ENCODE peak calls at places on chromosomes 13 and 19, in seven cellular contexts. N is HS-5, B is NCI-H460, Q is germinal center, D is putamen, R is nephron progenitor cell, I is BJ. X is an unnamed sample.

GRCh38 chr19:42420055-42420544 is 7.1 kb downstream of the LIPE start:
- DNase-seq in Q (peak; percentile 90), N (no peak), I (no peak), R (peak; percentile 37), D (no peak), B (peak; percentile 59), X (no peak)

GRCh38 chr13:70623260-70623659 is 515.0 kb upstream of the KLHL1 start:
- DNase-seq in N (no peak), R (no peak), I (no peak), Q (no peak), D (no peak), B (no peak), X (peak; percentile 12)

GRCh38 chr13:51715613-51716012 is 88.3 kb downstream of the DHRS12 start:
- DNase-seq in D (no peak), I (no peak), Q (no peak), R (no peak), B (no peak), N (no peak), X (no peak)

GRCh38 chr19:41702208-41702651 is 6.2 kb upstream of the CEACAM5 start:
- DNase-seq in Q (no peak), I (peak; percentile 3), N (peak; percentile 33), R (no peak), D (no peak), B (peak; percentile 20), X (no peak)

GRCh38 chr13:70104481-70104880 is 3.1 kb upstream of the ATXN8OS start:
- DNase-seq in Q (no peak), D (no peak), N (no peak), R (no peak), B (no peak), I (no peak), X (no peak)

GRCh38 chr13:110685305-110685704 is 20.6 kb downstream of the CARS2 start:
- DNase-seq in I (peak; percentile 23), R (no peak), B (no peak), N (no peak), D (no peak), Q (no peak), X (no peak)

GRCh38 chr19:5354403-5354802 is 13.8 kb upstream of the PTPRS start:
- DNase-seq in D (no peak), N (no peak), B (no peak), Q (peak; percentile 45), I (no peak), R (peak; percentile 35), X (no peak)

GRCh38 chr19:44741841-44742352 is 6.6 kb upstream of the BCL3 start:
- DNase-seq in B (peak; percentile 98), Q (no peak), I (peak; percentile 98), N (peak; percentile 98), D (peak; percentile 86), R (no peak), X (peak; percentile 94)

GRCh38 chr19:16013851-16014840 is 62.1 kb upstream of the TPM4 start:
- DNase-seq in B (no peak), I (no peak), R (no peak), Q (no peak), D (no peak), N (no peak), X (peak; percentile 18)

GRCh38 chr13:20160346-20161274 is at the start of gene GJA3:
- DNase-seq in Q (peak; percentile 29), I (no peak), N (no peak), D (no peak), B (no peak), R (peak; percentile 82), X (no peak)

GRCh38 chr13:23656637-23657036 is 86.4 kb downstream of the TNFRSF19 start:
- DNase-seq in R (no peak), D (no peak), B (no peak), N (no peak), I (peak; percentile 41), Q (no peak), X (peak; percentile 51)

GRCh38 chr19:33797821-33798633 is 1.4 kb downstream of the KCTD15 start:
- DNase-seq in D (no peak), I (no peak), N (no peak), R (peak; percentile 80), Q (no peak), B (no peak), X (no peak)

GRCh38 chr19:18282788-18283141 is 1.3 kb upstream of the JUND start:
- DNase-seq in I (no peak), N (no peak), D (no peak), Q (no peak), R (no peak), B (no peak), X (peak; percentile 26)

GRCh38 chr19:41194157-41194552 is 1.1 kb downstream of the CYP2S1 start:
- DNase-seq in I (no peak), D (no peak), R (no peak), N (no peak), Q (no peak), B (no peak), X (no peak)

GRCh38 chr13:113373811-113374485 is 10.0 kb upstream of the GRTP1 start:
- DNase-seq in Q (no peak), B (no peak), N (no peak), I (no peak), R (no peak), D (no peak), X (no peak)

GRCh38 chr13:96229356-96229755 is 139.4 kb downstream of the HS6ST3 start:
- DNase-seq in N (no peak), D (no peak), B (peak; percentile 5), Q (no peak), I (no peak), R (no peak), X (no peak)

GRCh38 chr19:13103961-13104847 is 1.5 kb upstream of the LYL1 start:
- DNase-seq in Q (peak; percentile 95), D (peak; percentile 53), I (no peak), N (no peak), B (no peak), R (peak; percentile 77), X (no peak)

GRCh38 chr19:45216677-45217076 is 28.5 kb downstream of the EXOC3L2 start:
- DNase-seq in N (no peak), Q (no peak), B (no peak), I (no peak), R (no peak), D (no peak), X (no peak)

GRCh38 chr13:35014606-35015005 is 72.5 kb downstream of the NBEA start:
- DNase-seq in Q (no peak), I (no peak), B (no peak), R (peak; percentile 2), N (no peak), D (no peak), X (no peak)

GRCh38 chr13:114078501-114079451 is 53.6 kb downstream of the RASA3 start:
- DNase-seq in Q (no peak), D (no peak), R (no peak), I (no peak), N (no peak), B (no peak), X (no peak)

GRCh38 chr13:57632276-57633140 is 964 bp downstream of the PCDH17 start:
- DNase-seq in B (no peak), I (no peak), D (no peak), R (peak; percentile 43), Q (no peak), N (no peak), X (no peak)

X was measured in pons.